ENCODE peak calls at places on chromosomes 1 and 21, in four cellular contexts. R is astrocyte, P is fibroblast of lung, G is esophagus squamous epithelium. J is an unnamed sample.

GRCh38 chr1:219788091-219788490 is 140.3 kb downstream of the SLC30A10 start:
- DNase-seq in R (peak; percentile 68), P (peak; percentile 76), G (no peak), J (no peak)

GRCh38 chr1:24294757-24295371 is 24.3 kb upstream of the GRHL3 start:
- DNase-seq in R (peak; percentile 69), P (peak; percentile 71), G (no peak), J (peak; percentile 77)

GRCh38 chr1:180884588-180885300 is 28.0 kb upstream of the KIAA1614 start:
- DNase-seq in R (no peak), P (no peak), G (no peak), J (no peak)

GRCh38 chr1:189212606-189213005 is 1265.1 kb downstream of the BRINP3 start:
- DNase-seq in R (no peak), P (no peak), G (no peak), J (no peak)

GRCh38 chr1:94903318-94904009 is 23.4 kb downstream of the CNN3 start:
- DNase-seq in R (peak; percentile 63), P (peak; percentile 75), G (no peak), J (no peak)

GRCh38 chr1:215243275-215244054 is 160.9 kb downstream of the KCNK2 start:
- DNase-seq in R (no peak), P (peak; percentile 13), G (no peak), J (no peak)

GRCh38 chr1:212655668-212656440 is 43.8 kb downstream of the BATF3 start:
- DNase-seq in R (peak; percentile 30), P (peak; percentile 45), G (no peak), J (peak; percentile 43)

GRCh38 chr1:6419803-6420593 is at the start of gene HES2:
- DNase-seq in R (no peak), P (no peak), G (no peak), J (no peak)

GRCh38 chr1:43306688-43307457 is 6.1 kb downstream of the TIE1 start:
- DNase-seq in R (no peak), P (no peak), G (no peak), J (no peak)

GRCh38 chr1:84997667-84998600 is 1.0 kb upstream of the MCOLN2 start:
- DNase-seq in R (peak; percentile 14), P (peak; percentile 14), G (no peak), J (no peak)

GRCh38 chr21:35254006-35254751 is 205.1 kb upstream of the RUNX1 start:
- DNase-seq in R (peak; percentile 94), P (peak; percentile 92), G (no peak), J (no peak)
- TF ChIP-seq CTCF in R (no peak), P (no peak), G (no peak), J (no peak)

DNA sequence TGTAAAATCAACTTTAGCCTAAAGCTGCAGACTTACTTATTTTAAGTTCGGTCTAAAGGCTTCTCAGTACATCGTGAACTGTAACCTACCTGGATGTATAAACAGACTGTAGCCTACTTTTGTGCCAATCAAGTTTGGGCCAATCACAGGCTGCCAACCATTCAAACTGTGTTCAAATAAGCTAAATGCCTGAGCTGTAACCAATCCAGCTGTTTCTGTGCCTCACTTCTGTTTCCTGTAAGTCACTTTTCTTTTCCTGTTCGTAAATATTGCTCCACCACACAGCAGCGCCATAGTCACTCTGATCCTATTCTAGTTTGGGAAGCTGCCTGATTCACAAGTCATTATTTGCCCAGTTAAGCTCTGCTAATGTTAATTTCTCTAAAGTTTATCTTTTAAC is 37.5 kb upstream of the SLAMF9 start:
- DNase-seq in R (no peak), P (no peak), G (no peak), J (no peak)
- H3K4me3 ChIP-seq in R (no peak overlapping the region), P (no peak overlapping the region), G (no peak overlapping the region), J (no peak overlapping the region)

DNA sequence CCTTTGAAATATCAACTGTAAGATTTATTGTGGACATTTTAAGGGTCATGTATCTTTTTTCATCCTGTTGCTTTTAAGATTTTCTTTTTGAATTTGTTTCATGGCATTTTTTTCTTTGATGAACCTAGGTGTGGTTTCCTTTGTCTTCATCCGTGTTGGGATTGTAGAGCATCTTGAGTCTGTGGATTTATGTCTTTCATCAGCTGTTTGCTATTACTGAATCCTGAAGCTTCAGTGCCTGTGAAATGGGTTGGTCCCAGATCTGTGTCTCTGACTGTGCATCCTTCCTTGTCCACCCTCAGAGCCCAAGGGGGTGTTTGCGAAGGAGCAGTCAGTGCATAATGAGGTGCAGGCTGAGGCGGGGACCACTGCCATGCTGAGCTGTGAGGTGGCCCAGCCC is 37.3 kb downstream of the OBSCN start:
- DNase-seq in R (no peak), P (no peak), G (no peak), J (no peak)
- H3K36me3 ChIP-seq in R (no peaks in the 10 kb centered on the region), P (no peaks in the 10 kb centered on the region), G (peaks cover 7% of the 10 kb centered on the region), J (peaks cover 4% of the 10 kb centered on the region)

GRCh38 chr1:106975944-106976343 is 80.5 kb upstream of the PRMT6 start:
- DNase-seq in R (no peak), P (no peak), G (no peak), J (no peak)
- TF ChIP-seq CTCF in R (no peak), P (no peak), G (no peak), J (no peak)

GRCh38 chr1:70819231-70819630 is 228.4 kb downstream of the PTGER3 start:
- DNase-seq in R (no peak), P (no peak), G (no peak), J (no peak)

GRCh38 chr1:70818391-70818790 is 229.2 kb downstream of the PTGER3 start:
- DNase-seq in R (no peak), P (peak; percentile 1), G (no peak), J (no peak)

GRCh38 chr1:70826428-70826827 is 221.2 kb downstream of the PTGER3 start:
- DNase-seq in R (no peak), P (no peak), G (no peak), J (no peak)

GRCh38 chr1:70819785-70820184 is 227.8 kb downstream of the PTGER3 start:
- DNase-seq in R (no peak), P (no peak), G (no peak), J (no peak)

DNA sequence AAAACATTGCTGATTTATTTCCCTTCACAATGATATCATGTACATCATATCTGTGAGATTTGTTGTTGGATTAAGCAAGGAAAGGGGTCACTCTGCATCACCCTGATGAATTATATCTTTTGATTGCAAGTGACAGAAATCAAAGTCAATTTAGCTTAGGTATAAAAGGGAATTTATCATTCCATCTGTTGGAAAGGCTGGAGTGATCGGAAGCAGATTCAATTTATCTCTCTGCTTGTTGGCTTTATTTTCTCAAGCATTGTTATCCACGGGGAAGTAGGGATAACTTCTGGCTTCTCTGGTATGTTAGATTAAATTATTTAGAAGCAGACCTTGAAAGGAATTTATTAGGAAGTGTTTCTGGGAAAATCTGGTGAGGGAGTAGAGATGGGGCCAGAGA is 226.6 kb downstream of the PTGER3 start:
- DNase-seq in R (no peak), P (no peak), G (no peak), J (no peak)
- H3K4me3 ChIP-seq in R (no peak overlapping the region), P (no peak overlapping the region), G (no peak overlapping the region), J (no peak overlapping the region)

DNA sequence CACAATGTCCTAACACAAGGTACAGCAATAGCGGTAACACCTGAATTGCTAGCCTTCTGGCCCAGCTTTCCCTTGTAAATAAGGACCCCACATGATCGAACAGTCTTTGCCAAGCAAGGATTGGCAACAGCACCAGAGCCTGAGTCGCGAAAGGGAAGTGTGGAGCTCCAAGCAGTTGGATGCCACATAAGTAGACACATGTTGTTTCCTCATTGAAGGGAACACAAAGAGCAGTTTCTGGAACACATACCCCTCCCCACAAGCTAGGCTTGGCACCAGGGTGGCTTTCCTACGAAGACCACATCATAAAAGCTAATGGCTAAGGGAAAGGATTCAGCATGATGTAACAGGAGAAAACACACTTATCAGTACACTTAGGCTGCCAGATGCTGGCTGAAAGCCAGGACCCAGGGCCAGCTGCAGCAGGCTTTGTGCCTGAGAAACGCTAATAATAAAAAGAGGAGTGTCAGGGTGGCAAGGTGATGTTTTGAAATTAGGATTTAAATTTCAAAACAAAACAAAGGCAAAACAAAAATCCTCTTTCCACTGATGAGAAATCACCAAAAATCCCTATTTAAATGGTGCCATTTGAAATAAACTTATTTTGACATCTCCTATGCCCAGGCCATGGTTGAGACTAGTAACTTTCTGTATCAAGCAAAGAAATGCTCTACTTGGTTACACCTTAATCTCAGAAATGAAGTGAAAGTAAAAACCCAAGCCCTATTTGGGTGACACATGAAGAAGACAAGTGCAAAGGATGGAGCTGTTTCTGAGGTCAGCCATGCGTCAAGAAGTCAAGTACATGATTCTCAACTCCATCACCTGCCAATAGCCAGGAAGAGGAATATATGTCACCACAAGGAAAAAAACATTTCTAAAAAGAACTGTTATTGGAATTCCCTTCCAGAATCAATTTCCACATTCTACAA is 11.9 kb upstream of the CPLANE2 start:
- DNase-seq in R (peak; percentile 81), P (peak; percentile 85), G (no peak), J (peak; percentile 75)
- H3K36me3 ChIP-seq in R (peaks cover 22% of the 10 kb centered on the region), P (peaks cover 2% of the 10 kb centered on the region), G (peaks cover 13% of the 10 kb centered on the region), J (peaks cover 2% of the 10 kb centered on the region)

DNA sequence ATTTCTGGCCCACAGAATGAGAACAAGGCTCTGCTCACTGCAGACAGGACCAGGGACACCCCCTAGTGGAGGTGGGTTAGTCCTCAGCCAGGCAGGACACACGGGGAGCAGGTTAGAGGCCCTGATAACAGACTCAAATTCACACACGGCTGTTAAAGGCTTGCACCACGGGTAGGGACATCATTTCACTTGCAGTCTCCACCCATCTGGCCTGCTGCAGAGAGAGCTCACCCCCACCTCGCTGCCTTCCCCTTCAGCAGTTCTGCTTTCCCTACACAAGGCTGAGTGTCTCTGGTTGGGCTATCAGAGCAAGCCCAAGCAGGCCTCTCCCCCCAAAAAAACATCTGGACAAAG is 20.6 kb downstream of the MEF2D start:
- DNase-seq in R (no peak), P (no peak), G (no peak), J (no peak)
- TF ChIP-seq CTCF in R (no peak), P (no peak), G (no peak), J (peak; percentile 9)

J was measured in kidney epithelial cell.